ENCODE peak calls at places on chromosomes 2 and 18, in ten cellular contexts. U is right lobe of liver, S is PC-9, F is brain microvascular endothelial cell, M is body of pancreas, K is cardiac muscle cell, E is adrenal gland, N is sigmoid colon, X is K562, A is PC-3. O is an unnamed sample. For H3K36me3, the result is how much of the 10 kb centered on the place peaks cover.

GRCh38 chr2:19274439-19274838 is 84.0 kb downstream of the OSR1 start:
- DNase-seq in U (no peak), S (no peak), F (no peak), M (no peak), K (no peak), E (no peak), N (no peak), X (no peak), A (no peak), O (no peak)

GRCh38 chr2:63056309-63057065 is 5.9 kb downstream of the OTX1 start:
- DNase-seq in U (no peak), S (no peak), F (no peak), M (no peak), K (no peak), E (no peak), N (peak), X (no peak), A (no peak), O (no peak)

GRCh38 chr2:236171213-236172201 is 3.3 kb upstream of the GBX2 start:
- DNase-seq in U (no peak), S (no peak), F (no peak), M (no peak), K (no peak), E (no peak), N (no peak), X (no peak), A (no peak), O (no peak)

GRCh38 chr2:223010641-223011040 is 41.3 kb upstream of the KCNE4 start:
- DNase-seq in U (no peak), S (no peak), F (peak), M (no peak), K (no peak), E (no peak), N (no peak), X (no peak), A (peak), O (no peak)

GRCh38 chr18:42274488-42275137 is 319.6 kb downstream of the PIK3C3 start:
- DNase-seq in U (no peak), S (no peak), F (peak), M (no peak), K (peak), E (no peak), N (no peak), X (no peak), A (peak), O (no peak)

GRCh38 chr2:188404341-188405004 is 112.8 kb downstream of the GULP1 start:
- DNase-seq in U (no peak), S (no peak), F (no peak), M (no peak), K (peak), E (no peak), N (no peak), X (no peak), A (no peak), O (no peak)

GRCh38 chr2:118430510-118431187 is 342.4 kb downstream of the INSIG2 start:
- DNase-seq in U (no peak), S (peak), F (peak), M (no peak), K (peak), E (no peak), N (no peak), X (no peak), A (peak), O (no peak)

GRCh38 chr2:165743442-165743841 is 50.6 kb downstream of the GALNT3 start:
- DNase-seq in U (no peak), S (no peak), F (no peak), M (no peak), K (no peak), E (no peak), N (no peak), X (no peak), A (no peak), O (no peak)

GRCh38 chr2:191304939-191305875 is 60.0 kb downstream of the MYO1B start:
- DNase-seq in U (no peak), S (no peak), F (no peak), M (peak), K (peak), E (peak), N (peak), X (no peak), A (no peak), O (no peak)

GRCh38 chr18:48784654-48785053 is 166.1 kb downstream of the SMAD7 start:
- DNase-seq in U (no peak), S (no peak), F (no peak), M (no peak), K (no peak), E (no peak), N (peak), X (no peak), A (no peak), O (peak)

GRCh38 chr18:35334821-35335220 is 9.4 kb downstream of the ZNF24 start:
- DNase-seq in U (no peak), S (no peak), F (peak), M (no peak), K (peak), E (no peak), N (no peak), X (no peak), A (peak), O (no peak)

GRCh38 chr18:68705119-68705518 is 9.8 kb downstream of the TMX3 start:
- DNase-seq in U (no peak), S (no peak), F (no peak), M (no peak), K (no peak), E (no peak), N (no peak), X (no peak), A (no peak), O (no peak)

GRCh38 chr2:43326116-43326825 is 99.9 kb upstream of the ZFP36L2 start:
- DNase-seq in U (no peak), S (no peak), F (no peak), M (no peak), K (no peak), E (no peak), N (no peak), X (no peak), A (peak), O (no peak)

GRCh38 chr2:58571181-58571852 is 330.2 kb upstream of the FANCL start:
- DNase-seq in U (no peak), S (peak), F (peak), M (peak), K (peak), E (peak), N (no peak), X (peak), A (peak), O (no peak)

GRCh38 chr18:4233468-4233867 is 221.6 kb downstream of the DLGAP1 start:
- DNase-seq in U (no peak), S (no peak), F (no peak), M (no peak), K (no peak), E (no peak), N (no peak), X (no peak), A (no peak), O (no peak)

GRCh38 chr2:6793371-6793770 is 72.3 kb downstream of the CMPK2 start:
- DNase-seq in U (no peak), S (no peak), F (no peak), M (no peak), K (peak), E (no peak), N (no peak), X (no peak), A (no peak), O (no peak)

GRCh38 chr18:24491882-24492281 is 31.4 kb downstream of the HRH4 start:
- DNase-seq in U (no peak), S (no peak), F (no peak), M (no peak), K (no peak), E (no peak), N (no peak), X (no peak), A (no peak), O (no peak)

GRCh38 chr2:9473985-9474360 is 378 bp upstream of the IAH1 start:
- DNase-seq in U (peak), S (no peak), F (no peak), M (peak), K (peak), E (peak), N (peak), X (no peak), A (no peak), O (peak)

GRCh38 chr2:154556607-154557006 is 141.9 kb upstream of the KCNJ3 start:
- DNase-seq in U (no peak), S (no peak), F (no peak), M (no peak), K (no peak), E (no peak), N (no peak), X (no peak), A (no peak), O (no peak)

GRCh38 chr2:231100990-231101389 is 23.9 kb downstream of the HTR2B start:
- DNase-seq in U (no peak), S (no peak), F (no peak), M (no peak), K (no peak), E (no peak), N (no peak), X (no peak), A (no peak), O (no peak)

GRCh38 chr2:151614159-151614558 is 120.1 kb downstream of the NEB start:
- DNase-seq in U (no peak), S (no peak), F (no peak), M (no peak), K (no peak), E (no peak), N (no peak), X (no peak), A (no peak), O (no peak)

GRCh38 chr2:28726177-28726576 is 25.5 kb upstream of the PPP1CB start:
- DNase-seq in U (no peak), S (no peak), F (no peak), M (no peak), K (no peak), E (no peak), N (no peak), X (no peak), A (no peak), O (no peak)

GRCh38 chr2:10531874-10532273 is 83.7 kb upstream of the ODC1 start:
- DNase-seq in U (peak), S (no peak), F (no peak), M (no peak), K (no peak), E (no peak), N (no peak), X (no peak), A (no peak), O (no peak)

GRCh38 chr18:71293322-71293721 is 1004.5 kb downstream of the SOCS6 start:
- DNase-seq in U (no peak), S (no peak), F (no peak), M (no peak), K (peak), E (no peak), N (no peak), X (no peak), A (peak), O (no peak)

GRCh38 chr2:169716938-169717690 is 16.5 kb upstream of the KLHL23 start:
- DNase-seq in U (no peak), S (no peak), F (no peak), M (no peak), K (no peak), E (no peak), N (peak), X (peak), A (peak), O (no peak)

GRCh38 chr2:174888136-174888535 is 117.0 kb downstream of the CHN1 start:
- DNase-seq in U (no peak), S (no peak), F (no peak), M (no peak), K (peak), E (no peak), N (no peak), X (no peak), A (no peak), O (no peak)

GRCh38 chr2:33210626-33211025 is 263.9 kb downstream of the LTBP1 start:
- DNase-seq in U (no peak), S (no peak), F (peak), M (peak), K (peak), E (no peak), N (no peak), X (peak), A (peak), O (peak)

GRCh38 chr2:226652983-226653765 is 146.4 kb downstream of the IRS1 start:
- DNase-seq in U (no peak), S (no peak), F (no peak), M (no peak), K (peak), E (no peak), N (no peak), X (no peak), A (no peak), O (no peak)

GRCh38 chr18:62596145-62597005 is 73.5 kb downstream of the ZCCHC2 start:
- DNase-seq in U (no peak), S (peak), F (no peak), M (no peak), K (peak), E (no peak), N (no peak), X (no peak), A (no peak), O (no peak)

GRCh38 chr2:222673883-222674282 is 2.4 kb downstream of the MOGAT1 start:
- DNase-seq in U (no peak), S (no peak), F (no peak), M (no peak), K (no peak), E (no peak), N (no peak), X (peak), A (no peak), O (no peak)

GRCh38 chr18:63831080-63831788 is 56.0 kb downstream of the SERPINB7 start:
- DNase-seq in U (no peak), S (no peak), F (peak), M (peak), K (peak), E (no peak), N (no peak), X (no peak), A (peak), O (no peak)

GRCh38 chr2:181157326-181157725 is 176.9 kb downstream of the UBE2E3 start:
- DNase-seq in U (no peak), S (no peak), F (no peak), M (no peak), K (no peak), E (no peak), N (no peak), X (no peak), A (no peak), O (no peak)

GRCh38 chr2:36777788-36778187 is 81.3 kb downstream of the VIT start:
- DNase-seq in U (no peak), S (no peak), F (no peak), M (no peak), K (no peak), E (no peak), N (no peak), X (no peak), A (no peak), O (no peak)

DNA sequence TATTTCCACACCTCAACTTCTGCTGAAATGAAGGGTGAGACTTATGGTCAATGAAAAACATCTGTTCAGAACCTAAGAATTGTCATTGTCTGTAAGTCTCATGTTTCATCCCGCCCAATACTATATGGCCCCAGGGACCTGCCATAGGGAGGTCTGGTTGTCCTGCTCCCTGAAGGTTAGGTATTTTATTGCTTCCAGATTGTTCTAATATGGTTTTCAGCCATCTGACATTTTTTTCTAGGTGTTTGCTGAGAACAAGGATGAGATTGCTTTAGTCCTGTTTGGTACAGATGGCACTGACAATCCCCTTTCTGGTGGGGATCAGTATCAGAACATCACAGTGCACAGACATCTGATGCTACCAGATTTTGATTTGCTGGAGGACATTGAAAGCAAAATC is 7.3 kb downstream of the XRCC5 start:
- DNase-seq in U (no peak), S (no peak), F (no peak), M (no peak), K (no peak), E (no peak), N (no peak), X (no peak), A (no peak), O (no peak)
- H3K36me3 ChIP-seq in U (under half), S (half or more), F (half or more), M (under half), K (half or more), E (under half), N (under half), X (half or more), A (half or more), O (half or more)

DNA sequence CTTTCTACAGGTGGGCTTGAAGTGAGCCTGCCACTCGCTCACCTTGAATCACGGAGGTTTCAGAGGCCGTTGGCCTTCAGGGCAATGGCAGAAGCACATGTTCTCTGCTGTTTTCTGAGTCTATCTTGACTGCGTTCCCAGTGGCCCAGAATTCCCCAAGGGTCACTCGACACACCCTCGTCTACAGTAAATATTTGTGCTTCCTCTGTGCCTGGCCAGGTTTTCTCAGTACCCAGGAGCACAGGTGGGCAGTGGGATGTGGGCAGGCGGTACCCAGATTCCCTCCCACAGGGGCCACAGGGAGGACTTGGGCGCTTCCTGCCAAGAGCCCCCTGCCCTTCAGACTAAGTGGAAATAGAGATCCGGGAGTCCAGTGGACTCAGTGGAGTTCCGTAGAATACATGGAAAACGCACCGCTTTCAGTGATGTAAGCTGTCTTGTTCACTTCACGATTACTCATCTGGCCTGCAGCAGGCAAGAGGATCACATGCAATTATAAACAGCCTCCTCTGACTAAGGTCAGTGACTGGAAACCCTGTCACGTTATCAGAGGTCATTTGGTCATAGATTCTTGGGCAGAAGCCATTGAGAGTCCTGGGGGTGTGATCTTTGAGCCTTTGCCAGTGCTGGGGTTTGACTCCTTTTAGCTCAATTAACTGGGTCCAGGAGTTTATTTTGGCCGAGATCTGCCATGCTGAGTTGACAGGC is 179.8 kb downstream of the NEDD4L start:
- DNase-seq in U (peak), S (peak), F (peak), M (peak), K (peak), E (peak), N (no peak), X (peak), A (peak), O (peak)
- H3K4me3 ChIP-seq in U (no peak), S (peak), F (peak), M (no peak), K (no peak), E (no peak), N (no peak), X (peak), A (peak), O (peak)

GRCh38 chr2:172467382-172467781 is 40.0 kb downstream of the ITGA6 start:
- DNase-seq in U (no peak), S (no peak), F (peak), M (no peak), K (no peak), E (no peak), N (no peak), X (peak), A (no peak), O (no peak)
- TF ChIP-seq CTCF in U (no peak), S (peak), F (peak), M (no peak), K (peak), E (no peak), N (no peak), X (peak), A (no peak), O (no peak)

DNA sequence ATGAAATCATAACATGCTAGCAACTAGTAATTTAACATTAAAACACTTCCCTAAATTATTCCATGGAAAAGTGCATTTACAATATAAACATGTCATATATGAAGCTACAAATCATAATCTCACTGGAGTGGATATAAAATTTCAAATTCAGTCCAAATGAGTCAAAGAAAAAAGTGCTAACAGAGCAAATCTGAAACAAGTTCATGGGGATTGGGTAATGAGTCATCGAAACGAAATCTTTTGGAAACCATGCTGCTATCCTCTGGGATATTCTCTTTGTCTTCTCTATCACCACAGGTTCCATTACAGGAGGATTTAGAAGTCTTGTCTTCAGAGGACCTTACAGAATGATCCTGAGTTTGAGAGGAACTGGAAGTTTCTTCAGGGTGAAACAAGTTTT is 34.1 kb downstream of the STK17B start:
- DNase-seq in U (no peak), S (no peak), F (no peak), M (no peak), K (no peak), E (no peak), N (no peak), X (no peak), A (peak), O (no peak)
- H3K36me3 ChIP-seq in U (under half), S (under half), F (half or more), M (under half), K (under half), E (under half), N (under half), X (under half), A (under half), O (half or more)

GRCh38 chr2:237441605-237442004 is 27.6 kb upstream of the COL6A3 start:
- DNase-seq in U (no peak), S (no peak), F (peak), M (no peak), K (peak), E (no peak), N (peak), X (no peak), A (no peak), O (no peak)
- H3K4me3 ChIP-seq in U (no peak), S (no peak), F (no peak), M (no peak), K (no peak), E (no peak), N (no peak), X (no peak), A (no peak), O (no peak)

GRCh38 chr2:238507836-238508235 is 81.1 kb downstream of the ASB1 start:
- DNase-seq in U (no peak), S (no peak), F (no peak), M (no peak), K (no peak), E (no peak), N (peak), X (no peak), A (no peak), O (no peak)
- TF ChIP-seq CTCF in U (no peak), S (no peak), F (no peak), M (no peak), K (no peak), E (no peak), N (no peak), X (no peak), A (no peak), O (no peak)

GRCh38 chr2:207459990-207460757 is 69.6 kb upstream of the CREB1 start:
- DNase-seq in U (no peak), S (no peak), F (no peak), M (no peak), K (no peak), E (no peak), N (no peak), X (no peak), A (no peak), O (no peak)
- H3K36me3 ChIP-seq in U (under half), S (under half), F (under half), M (under half), K (under half), E (under half), N (under half), X (under half), A (under half), O (under half)

DNA sequence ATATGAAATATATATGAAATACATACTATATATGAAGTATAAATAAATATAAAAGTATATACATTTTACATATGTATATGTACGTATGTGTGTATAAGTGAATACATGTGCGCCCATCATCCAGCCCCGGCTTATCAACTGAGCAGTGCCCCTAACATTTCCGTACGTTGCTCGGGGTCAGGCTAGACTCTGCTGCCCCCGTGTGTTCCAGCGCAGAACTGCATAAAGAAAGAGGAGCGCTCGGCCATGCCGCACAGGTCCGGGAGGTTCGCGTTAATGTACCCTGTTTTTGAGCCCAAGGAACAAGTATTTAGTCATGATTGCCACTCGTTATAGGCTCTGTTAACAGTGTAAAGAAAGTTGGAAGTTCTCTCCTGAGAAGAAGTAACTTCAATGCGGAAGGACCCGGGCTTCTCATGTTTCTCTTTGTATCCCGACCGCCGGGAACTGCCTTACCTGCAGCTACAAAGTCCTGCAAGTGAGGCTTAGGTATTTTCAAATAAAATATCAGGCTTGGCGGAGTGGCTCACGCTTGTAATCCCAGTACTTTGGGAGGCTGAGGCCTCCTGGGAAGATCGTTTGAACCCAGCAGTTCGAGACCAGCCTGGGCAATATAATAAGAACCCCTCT is 55.7 kb downstream of the CD8B2 start:
- DNase-seq in U (peak), S (peak), F (peak), M (peak), K (peak), E (peak), N (peak), X (peak), A (peak), O (peak)
- H3K4me3 ChIP-seq in U (peak), S (peak), F (no peak), M (no peak), K (no peak), E (no peak), N (no peak), X (no peak), A (peak), O (no peak)